ENCODE peak calls at places on chromosomes 11 and 22, in four cellular contexts. Y is naive thymus-derived CD8-positive, alpha-beta T cell; R is fibroblast of the aortic adventitia; S is thoracic aorta. T is an unnamed sample.

GRCh38 chr22:47120399-47120798 is 357.9 kb downstream of the TBC1D22A start:
- DNase-seq in Y (no peak), R (no peak), S (no peak), T (no peak)

GRCh38 chr11:17951685-17952388 is 61.0 kb downstream of the SERGEF start:
- DNase-seq in Y (no peak), R (no peak), S (no peak), T (no peak)

GRCh38 chr11:35160248-35160820 is 21.4 kb downstream of the CD44 start:
- DNase-seq in Y (peak), R (no peak), S (no peak), T (no peak)

GRCh38 chr11:114330373-114330772 is 34.2 kb downstream of the NNMT start:
- DNase-seq in Y (no peak), R (no peak), S (no peak), T (no peak)

GRCh38 chr11:57453543-57454177 is 6.7 kb upstream of the RTN4RL2 start:
- DNase-seq in Y (no peak), R (no peak), S (no peak), T (no peak)

GRCh38 chr11:65291613-65292012 is 23.1 kb upstream of the CDC42EP2 start:
- DNase-seq in Y (no peak), R (peak), S (no peak), T (no peak)

GRCh38 chr11:108766596-108767173 is 101.8 kb downstream of the DDX10 start:
- DNase-seq in Y (no peak), R (no peak), S (no peak), T (no peak)

GRCh38 chr11:70021586-70021985 is 56.5 kb upstream of the ANO1 start:
- DNase-seq in Y (no peak), R (no peak), S (no peak), T (no peak)

GRCh38 chr11:114058026-114058706 is 1.3 kb upstream of the ZBTB16 start:
- DNase-seq in Y (no peak), R (no peak), S (no peak), T (no peak)

GRCh38 chr11:110901441-110901840 is 189.2 kb upstream of the ARHGAP20 start:
- DNase-seq in Y (no peak), R (no peak), S (no peak), T (no peak)